ENCODE peak calls at places on chromosome 5, in eight cellular contexts. U, V, Y, Z, D, J, G and M are unnamed samples. For H3K9me3, the result is how much of the 10 kb centered on the place peaks cover.

GRCh38 chr5:132466453-132467291 is 23.9 kb downstream of the IRF1 start:
- DNase-seq in G (no peak), J (peak), D (peak), Z (peak), V (peak), U (peak), Y (peak), M (no peak)

GRCh38 chr5:63011158-63011557 is 432.5 kb downstream of the LRRC70 start:
- DNase-seq in J (no peak), Y (no peak), V (no peak), U (no peak), Z (no peak), D (no peak), G (no peak), M (no peak)

GRCh38 chr5:39405489-39405888 is 19.3 kb downstream of the DAB2 start:
- DNase-seq in D (no peak), J (no peak), U (no peak), Z (no peak), G (no peak), Y (no peak), V (no peak), M (no peak)

GRCh38 chr5:106894964-106895363 is 775.8 kb downstream of the EFNA5 start:
- DNase-seq in Z (no peak), G (no peak), Y (no peak), V (no peak), D (peak), U (no peak), J (no peak), M (no peak)

GRCh38 chr5:820245-820644 is 30.5 kb downstream of the ZDHHC11 start:
- DNase-seq in D (no peak), G (no peak), U (no peak), Z (no peak), V (no peak), J (no peak), Y (no peak), M (no peak)

GRCh38 chr5:95631991-95632675 is 12.2 kb downstream of the GPR150 start:
- DNase-seq in J (peak), Z (no peak), D (peak), V (peak), Y (peak), G (no peak), U (peak), M (no peak)

GRCh38 chr5:138962619-138963370 is 87.7 kb upstream of the LRRTM2 start:
- DNase-seq in J (no peak), D (no peak), Y (no peak), Z (no peak), G (no peak), V (no peak), U (no peak), M (no peak)

GRCh38 chr5:2259494-2260107 is 376.9 kb upstream of the IRX4 start:
- DNase-seq in Y (no peak), V (no peak), G (no peak), Z (no peak), J (no peak), D (no peak), U (no peak), M (no peak)

GRCh38 chr5:179222246-179223017 is 122.8 kb downstream of the ADAMTS2 start:
- DNase-seq in V (no peak), D (no peak), J (no peak), U (no peak), Y (no peak), G (no peak), Z (no peak), M (no peak)

GRCh38 chr5:71681282-71681681 is 37.8 kb upstream of the CARTPT start:
- DNase-seq in Y (no peak), J (no peak), V (peak), Z (no peak), D (no peak), G (no peak), U (no peak), M (no peak)

GRCh38 chr5:141867651-141868050 is 10.6 kb downstream of the PCDH1 start:
- DNase-seq in Y (no peak), J (no peak), D (no peak), Z (no peak), G (no peak), V (no peak), U (no peak), M (no peak)

GRCh38 chr5:119304439-119304838 is 51.4 kb upstream of the TNFAIP8 start:
- DNase-seq in D (no peak), V (no peak), J (no peak), G (no peak), Z (no peak), Y (no peak), U (no peak), M (no peak)

GRCh38 chr5:34585601-34586104 is 70.5 kb upstream of the RAI14 start:
- DNase-seq in D (no peak), Z (no peak), U (no peak), J (no peak), Y (no peak), V (peak), G (no peak), M (no peak)

GRCh38 chr5:156326718-156327259 is at the start of gene SGCD:
- DNase-seq in D (peak), G (peak), V (peak), J (no peak), U (no peak), Z (peak), Y (no peak), M (peak)

GRCh38 chr5:40261984-40262383 is 417.7 kb upstream of the PTGER4 start:
- DNase-seq in V (no peak), J (no peak), Y (no peak), G (no peak), Z (no peak), D (no peak), U (no peak), M (no peak)

GRCh38 chr5:105503950-105504349 is 1941.4 kb upstream of the NUDT12 start:
- DNase-seq in Y (no peak), V (no peak), G (no peak), D (no peak), U (no peak), Z (no peak), J (no peak), M (no peak)

GRCh38 chr5:107487056-107487461 is 183.7 kb downstream of the EFNA5 start:
- DNase-seq in G (no peak), J (no peak), D (no peak), V (peak), U (no peak), Y (no peak), Z (no peak), M (no peak)

GRCh38 chr5:83015676-83016075 is 61.5 kb downstream of the TMEM167A start:
- DNase-seq in Z (no peak), Y (no peak), D (no peak), J (no peak), V (no peak), U (no peak), G (no peak), M (no peak)

GRCh38 chr5:139835656-139836055 is 40.0 kb downstream of the PSD2 start:
- DNase-seq in Y (no peak), D (no peak), V (no peak), Z (no peak), J (no peak), G (no peak), U (no peak), M (no peak)

GRCh38 chr5:150553402-150553801 is 45.5 kb downstream of the NDST1 start:
- DNase-seq in D (no peak), V (no peak), Z (no peak), Y (no peak), U (no peak), J (no peak), G (no peak), M (no peak)

GRCh38 chr5:95803271-95804148 is 19.0 kb downstream of the GLRX start:
- DNase-seq in Y (no peak), J (no peak), U (no peak), V (no peak), Z (no peak), D (no peak), G (no peak), M (no peak)

GRCh38 chr5:73265641-73266040 is 92.6 kb downstream of the TMEM174 start:
- DNase-seq in Z (no peak), J (no peak), G (no peak), D (no peak), Y (no peak), U (no peak), V (no peak), M (no peak)

GRCh38 chr5:38921174-38921573 is 75.4 kb downstream of the OSMR start:
- DNase-seq in J (no peak), U (no peak), D (no peak), V (peak), Z (no peak), Y (no peak), G (no peak), M (no peak)

GRCh38 chr5:153504726-153505125 is 14.3 kb downstream of the GRIA1 start:
- DNase-seq in D (no peak), G (no peak), V (no peak), J (no peak), U (no peak), Z (no peak), Y (no peak), M (no peak)

GRCh38 chr5:150694638-150695037 is 6.2 kb downstream of the RBM22 start:
- DNase-seq in G (no peak), V (no peak), Z (no peak), J (no peak), D (no peak), Y (no peak), U (no peak), M (no peak)

GRCh38 chr5:61292130-61292672 is 39.9 kb upstream of the ZSWIM6 start:
- DNase-seq in U (no peak), G (no peak), V (no peak), D (no peak), Y (no peak), Z (no peak), J (no peak), M (no peak)

GRCh38 chr5:180467576-180467975 is 26.6 kb upstream of the CNOT6 start:
- DNase-seq in J (no peak), D (no peak), Y (no peak), Z (no peak), V (no peak), G (no peak), U (no peak), M (no peak)

GRCh38 chr5:68542207-68542606 is 326.7 kb downstream of the PIK3R1 start:
- DNase-seq in Z (no peak), U (no peak), G (no peak), V (no peak), J (no peak), Y (no peak), D (no peak), M (no peak)

GRCh38 chr5:98927242-98927987 is 1.4 kb downstream of the CHD1 start:
- DNase-seq in J (peak), G (peak), Z (no peak), V (peak), D (peak), U (peak), Y (peak), M (peak)

DNA sequence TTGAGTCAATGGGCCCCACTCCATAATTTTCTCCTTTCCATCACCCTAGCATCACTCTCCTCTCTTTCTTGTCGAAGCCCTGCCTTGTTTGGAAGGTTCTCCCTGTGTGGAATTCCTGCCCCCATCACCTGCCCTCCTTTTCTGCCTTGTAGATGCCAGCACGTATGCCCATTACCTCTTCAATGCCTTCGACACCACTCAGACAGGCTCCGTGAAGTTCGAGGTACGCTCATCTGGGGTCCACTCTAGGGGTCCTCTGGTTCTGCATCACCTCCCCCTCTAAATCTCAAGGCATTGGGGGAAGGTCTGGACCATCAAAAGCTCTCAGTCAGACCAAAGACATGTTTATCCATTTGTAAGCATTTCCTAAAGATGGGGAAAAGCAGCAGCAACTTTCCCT is 61.8 kb upstream of the GABRP start:
- DNase-seq in U (no peak), J (no peak), Y (no peak), D (no peak), G (no peak), V (no peak), Z (no peak), M (no peak)
- H3K27ac ChIP-seq in U (no peak), J (no peak), Y (no peak), D (no peak), G (no peak), V (no peak), Z (no peak), M (no peak)

GRCh38 chr5:84383296-84383815 is 1.3 kb downstream of the EDIL3 start:
- DNase-seq in Y (no peak), U (no peak), J (no peak), D (no peak), V (no peak), G (no peak), Z (no peak), M (no peak)

GRCh38 chr5:84385705-84386104 is 1.0 kb upstream of the EDIL3 start:
- DNase-seq in Z (no peak), U (no peak), V (no peak), G (no peak), J (no peak), Y (no peak), D (no peak), M (no peak)

GRCh38 chr5:84382363-84383295 is 2.1 kb downstream of the EDIL3 start:
- DNase-seq in V (peak), G (no peak), D (peak), J (no peak), Z (peak), Y (no peak), U (no peak), M (peak)

GRCh38 chr5:84384604-84385575 is at the start of gene EDIL3:
- DNase-seq in J (no peak), G (no peak), D (peak), Y (no peak), V (peak), U (no peak), Z (peak), M (peak)

GRCh38 chr5:84383816-84384603 is 670 bp downstream of the EDIL3 start:
- DNase-seq in J (no peak), U (no peak), V (peak), Z (peak), Y (no peak), D (no peak), G (no peak), M (peak)
- H3K4me3 ChIP-seq in J (no peak), U (no peak), V (peak), Z (peak), Y (no peak), D (peak), G (peak), M (peak)

DNA sequence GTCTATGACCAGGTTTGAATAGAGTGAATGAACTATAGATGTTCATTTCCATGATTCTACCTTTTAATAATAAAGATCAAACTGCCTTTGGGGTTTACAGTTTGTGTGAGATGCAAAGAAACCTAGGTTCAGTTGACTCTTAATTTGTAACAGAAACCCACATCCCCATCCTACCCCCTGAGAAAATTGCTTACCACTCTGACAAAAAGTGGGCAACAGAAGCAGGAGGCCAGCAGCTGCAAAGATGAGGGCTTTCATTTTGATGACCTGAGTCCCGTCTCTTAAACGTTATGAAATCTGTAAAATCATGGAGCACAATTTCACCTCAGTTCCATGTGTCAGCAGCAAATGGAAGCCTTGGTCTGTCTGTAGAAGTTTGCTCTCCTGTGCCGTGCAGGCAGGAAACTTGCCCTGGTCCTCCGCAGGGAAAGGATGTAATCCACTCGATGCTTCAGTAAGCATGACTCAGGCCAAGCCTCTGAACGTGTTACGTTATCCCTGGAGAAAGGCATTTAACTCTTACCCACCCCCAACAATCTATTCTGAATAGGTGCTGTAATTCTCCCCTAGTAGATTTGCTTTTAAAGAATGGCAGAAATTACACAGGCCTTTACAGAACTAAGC is at the start of gene F2RL2:
- DNase-seq in J (no peak), V (peak), G (peak), D (no peak), Z (no peak), U (no peak), Y (no peak), M (peak)
- H3K9me3 ChIP-seq in J (under half), V (under half), G (under half), D (under half), Z (under half), U (under half), Y (under half), M (under half)

DNA sequence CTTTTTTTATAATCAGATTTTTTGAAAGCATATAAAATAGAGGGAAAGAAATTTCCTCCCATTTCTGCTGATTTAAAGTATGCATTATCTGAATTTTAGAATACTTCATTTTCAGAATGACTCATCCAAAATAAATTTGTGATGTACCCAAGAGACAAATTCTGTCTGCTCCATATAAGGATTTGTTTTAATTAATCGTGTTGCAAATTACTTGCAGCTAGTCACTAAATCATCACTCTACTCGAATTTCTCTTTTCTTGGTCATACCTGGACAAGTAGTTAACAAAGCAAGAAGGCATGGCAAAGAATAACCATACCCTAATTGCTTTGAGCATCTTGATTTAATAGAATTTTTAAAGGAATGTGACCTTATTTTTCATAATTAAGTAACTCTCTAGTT is 284.1 kb upstream of the GRAMD2B start:
- DNase-seq in Z (no peak), D (no peak), U (no peak), G (no peak), Y (no peak), J (no peak), V (no peak), M (no peak)
- H3K27ac ChIP-seq in Z (no peak), D (no peak), U (no peak), G (no peak), Y (no peak), J (no peak), V (no peak), M (no peak)

GRCh38 chr5:108801776-108802175 is 54.1 kb downstream of the FER start:
- DNase-seq in U (no peak), Z (no peak), Y (no peak), D (no peak), G (peak), J (no peak), V (peak), M (no peak)
- H3K4me3 ChIP-seq in U (no peak), Z (no peak), Y (no peak), D (no peak), G (peak), J (no peak), V (no peak), M (no peak)

GRCh38 chr5:124206540-124206939 is 539.9 kb downstream of the ZNF608 start:
- DNase-seq in D (no peak), Y (no peak), Z (no peak), G (no peak), U (no peak), J (no peak), V (no peak), M (no peak)

GRCh38 chr5:124207118-124207517 is 539.3 kb downstream of the ZNF608 start:
- DNase-seq in J (no peak), D (no peak), Y (no peak), V (no peak), U (no peak), Z (no peak), G (no peak), M (no peak)

GRCh38 chr5:124199902-124200301 is 546.5 kb downstream of the ZNF608 start:
- DNase-seq in G (no peak), Y (no peak), U (no peak), Z (no peak), V (no peak), D (no peak), J (no peak), M (no peak)

GRCh38 chr5:124200381-124200780 is 546.1 kb downstream of the ZNF608 start:
- DNase-seq in V (no peak), J (no peak), Y (no peak), Z (no peak), G (no peak), U (no peak), D (no peak), M (no peak)

GRCh38 chr5:124203308-124203707 is 543.1 kb downstream of the ZNF608 start:
- DNase-seq in G (no peak), Y (no peak), D (no peak), Z (no peak), U (no peak), J (no peak), V (no peak), M (no peak)
- H3K9me3 ChIP-seq in G (under half), Y (under half), D (under half), Z (under half), U (under half), J (under half), V (under half), M (under half)